ENCODE peak calls at places on chromosomes 5 and 9, in five cellular contexts. One of them, this sample, is unnamed. For H3K4me1, the result is how much of the 10 kb centered on the place peaks cover.

GRCh38 chr5:143138839-143139238 is 264.6 kb downstream of the NR3C1 start:
- DNase-seq in heart left ventricle: no peak
- DNase-seq in upper lobe of right lung: no peak
- DNase-seq in A549: no peak
- DNase-seq in mesendoderm: no peak
- DNase-seq in this sample: no peak

GRCh38 chr9:126123927-126124326 is 202.7 kb upstream of the MVB12B start:
- DNase-seq in heart left ventricle: no peak
- DNase-seq in A549: no peak
- DNase-seq in mesendoderm: no peak
- DNase-seq in upper lobe of right lung: no peak
- DNase-seq in this sample: no peak

GRCh38 chr5:20555034-20555433 is 567.0 kb upstream of the CDH18 start:
- DNase-seq in heart left ventricle: no peak
- DNase-seq in upper lobe of right lung: no peak
- DNase-seq in mesendoderm: peak
- DNase-seq in A549: peak
- DNase-seq in this sample: no peak

GRCh38 chr9:121286973-121287721 is 19.2 kb downstream of the GSN start:
- DNase-seq in heart left ventricle: peak
- DNase-seq in mesendoderm: peak
- DNase-seq in upper lobe of right lung: peak
- DNase-seq in A549: peak
- DNase-seq in this sample: peak

GRCh38 chr5:170571885-170572284 is 68.1 kb downstream of the KCNIP1 start:
- DNase-seq in A549: no peak
- DNase-seq in heart left ventricle: no peak
- DNase-seq in mesendoderm: no peak
- DNase-seq in upper lobe of right lung: no peak
- DNase-seq in this sample: no peak

GRCh38 chr5:151406322-151406947 is 41.0 kb upstream of the SLC36A1 start:
- DNase-seq in heart left ventricle: no peak
- DNase-seq in mesendoderm: peak
- DNase-seq in upper lobe of right lung: no peak
- DNase-seq in A549: peak
- DNase-seq in this sample: no peak

GRCh38 chr9:109726122-109726521 is 53.9 kb upstream of the PALM2AKAP2 start:
- DNase-seq in mesendoderm: no peak
- DNase-seq in A549: no peak
- DNase-seq in upper lobe of right lung: no peak
- DNase-seq in heart left ventricle: no peak
- DNase-seq in this sample: no peak

GRCh38 chr5:126693806-126694205 is 83.1 kb upstream of the LMNB1 start:
- DNase-seq in A549: no peak
- DNase-seq in heart left ventricle: no peak
- DNase-seq in upper lobe of right lung: no peak
- DNase-seq in mesendoderm: no peak
- DNase-seq in this sample: no peak

GRCh38 chr5:93267736-93268135 is 313.3 kb downstream of the NR2F1-AS1 start:
- DNase-seq in mesendoderm: no peak
- DNase-seq in upper lobe of right lung: no peak
- DNase-seq in heart left ventricle: no peak
- DNase-seq in A549: no peak
- DNase-seq in this sample: peak

GRCh38 chr9:91930475-91930874 is 19.6 kb downstream of the ROR2 start:
- DNase-seq in A549: peak
- DNase-seq in upper lobe of right lung: no peak
- DNase-seq in mesendoderm: peak
- DNase-seq in heart left ventricle: no peak
- DNase-seq in this sample: no peak

GRCh38 chr9:134928796-134929559 is 11.3 kb upstream of the FCN1 start:
- DNase-seq in heart left ventricle: peak
- DNase-seq in A549: no peak
- DNase-seq in mesendoderm: no peak
- DNase-seq in upper lobe of right lung: peak
- DNase-seq in this sample: no peak

GRCh38 chr5:143182901-143183820 is 220.3 kb downstream of the NR3C1 start:
- DNase-seq in upper lobe of right lung: no peak
- DNase-seq in heart left ventricle: peak
- DNase-seq in A549: peak
- DNase-seq in mesendoderm: peak
- DNase-seq in this sample: peak

GRCh38 chr5:39761199-39761580 is 336.4 kb upstream of the DAB2 start:
- DNase-seq in heart left ventricle: no peak
- DNase-seq in upper lobe of right lung: no peak
- DNase-seq in A549: no peak
- DNase-seq in mesendoderm: no peak
- DNase-seq in this sample: no peak

GRCh38 chr9:20023237-20023928 is 234.5 kb upstream of the SLC24A2 start:
- DNase-seq in mesendoderm: no peak
- DNase-seq in upper lobe of right lung: no peak
- DNase-seq in A549: no peak
- DNase-seq in heart left ventricle: no peak
- DNase-seq in this sample: no peak

GRCh38 chr5:113273949-113274348 is 160.8 kb downstream of the TSSK1B start:
- DNase-seq in heart left ventricle: no peak
- DNase-seq in A549: no peak
- DNase-seq in mesendoderm: no peak
- DNase-seq in upper lobe of right lung: no peak
- DNase-seq in this sample: no peak

GRCh38 chr5:113274836-113275414 is 159.9 kb downstream of the TSSK1B start:
- DNase-seq in mesendoderm: peak
- DNase-seq in upper lobe of right lung: no peak
- DNase-seq in heart left ventricle: no peak
- DNase-seq in A549: no peak
- DNase-seq in this sample: no peak

GRCh38 chr5:113276493-113276892 is 158.3 kb downstream of the TSSK1B start:
- DNase-seq in upper lobe of right lung: no peak
- DNase-seq in mesendoderm: no peak
- DNase-seq in heart left ventricle: no peak
- DNase-seq in A549: no peak
- DNase-seq in this sample: no peak

GRCh38 chr5:113278976-113279375 is 155.8 kb downstream of the TSSK1B start:
- DNase-seq in upper lobe of right lung: no peak
- DNase-seq in mesendoderm: no peak
- DNase-seq in heart left ventricle: no peak
- DNase-seq in A549: no peak
- DNase-seq in this sample: no peak

GRCh38 chr5:113276001-113276400 is 158.8 kb downstream of the TSSK1B start:
- DNase-seq in heart left ventricle: no peak
- DNase-seq in mesendoderm: no peak
- DNase-seq in upper lobe of right lung: no peak
- DNase-seq in A549: no peak
- DNase-seq in this sample: no peak
- H3K4me1 ChIP-seq in heart left ventricle: under half
- H3K4me1 ChIP-seq in mesendoderm: under half
- H3K4me1 ChIP-seq in upper lobe of right lung: under half
- H3K4me1 ChIP-seq in A549: under half
- H3K4me1 ChIP-seq in this sample: under half

GRCh38 chr9:95044731-95045508 is 272.6 kb downstream of the FANCC start:
- DNase-seq in mesendoderm: peak
- DNase-seq in upper lobe of right lung: no peak
- DNase-seq in heart left ventricle: peak
- DNase-seq in A549: peak
- DNase-seq in this sample: peak

GRCh38 chr9:95047452-95048224 is 269.9 kb downstream of the FANCC start:
- DNase-seq in A549: no peak
- DNase-seq in upper lobe of right lung: no peak
- DNase-seq in heart left ventricle: no peak
- DNase-seq in mesendoderm: peak
- DNase-seq in this sample: no peak

GRCh38 chr9:95049761-95050160 is 267.7 kb downstream of the FANCC start:
- DNase-seq in A549: no peak
- DNase-seq in upper lobe of right lung: no peak
- DNase-seq in heart left ventricle: no peak
- DNase-seq in mesendoderm: no peak
- DNase-seq in this sample: no peak

GRCh38 chr9:95045751-95046150 is 271.8 kb downstream of the FANCC start:
- DNase-seq in mesendoderm: peak
- DNase-seq in heart left ventricle: no peak
- DNase-seq in upper lobe of right lung: no peak
- DNase-seq in A549: peak
- DNase-seq in this sample: peak

DNA sequence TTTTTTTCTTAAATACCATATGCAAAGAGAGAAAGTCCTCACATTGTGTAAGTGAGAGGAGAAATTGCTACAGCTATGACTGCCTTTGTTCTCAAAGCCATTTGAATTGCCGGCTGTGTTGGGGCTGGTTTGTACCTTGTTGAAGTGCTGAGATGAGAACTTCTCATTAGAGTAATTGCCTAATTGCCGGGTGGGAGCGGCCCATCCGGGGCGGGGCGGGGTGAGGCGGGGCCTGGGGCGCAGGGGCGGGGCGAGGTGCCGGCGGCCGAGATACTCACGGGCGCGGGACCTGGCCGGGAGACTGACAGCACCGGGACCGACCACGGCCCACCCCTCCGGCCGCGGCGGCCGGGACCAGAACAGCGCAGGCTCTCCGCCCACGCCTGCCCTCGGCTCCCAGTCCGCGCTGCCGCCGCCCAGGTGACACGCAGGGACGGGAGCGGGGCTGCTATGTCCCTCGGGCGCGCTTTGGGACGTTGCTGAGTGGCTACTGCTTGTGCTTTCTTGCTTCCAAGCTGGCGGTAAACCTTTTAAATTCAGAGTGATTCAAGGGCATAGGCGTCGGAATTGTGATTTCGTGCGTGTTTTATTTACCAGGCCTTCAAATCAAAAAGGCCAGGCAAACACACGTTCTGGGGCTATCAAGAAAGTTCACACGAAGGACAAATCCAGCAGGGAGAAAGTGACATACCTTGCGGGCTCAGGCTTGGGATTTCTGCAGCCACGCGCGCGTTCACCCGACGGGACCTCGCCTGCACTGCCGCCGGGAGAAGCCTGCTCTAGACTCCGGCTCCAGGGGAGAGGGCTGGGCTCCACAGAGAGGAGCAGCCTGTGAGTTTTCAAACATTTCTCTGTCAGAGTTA is 269.1 kb downstream of the FANCC start:
- DNase-seq in A549: peak
- DNase-seq in upper lobe of right lung: peak
- DNase-seq in heart left ventricle: peak
- DNase-seq in mesendoderm: peak
- DNase-seq in this sample: peak
- H3K27ac ChIP-seq in A549: peak
- H3K27ac ChIP-seq in upper lobe of right lung: peak
- H3K27ac ChIP-seq in heart left ventricle: peak
- H3K27ac ChIP-seq in mesendoderm: peak
- H3K27ac ChIP-seq in this sample: peak

DNA sequence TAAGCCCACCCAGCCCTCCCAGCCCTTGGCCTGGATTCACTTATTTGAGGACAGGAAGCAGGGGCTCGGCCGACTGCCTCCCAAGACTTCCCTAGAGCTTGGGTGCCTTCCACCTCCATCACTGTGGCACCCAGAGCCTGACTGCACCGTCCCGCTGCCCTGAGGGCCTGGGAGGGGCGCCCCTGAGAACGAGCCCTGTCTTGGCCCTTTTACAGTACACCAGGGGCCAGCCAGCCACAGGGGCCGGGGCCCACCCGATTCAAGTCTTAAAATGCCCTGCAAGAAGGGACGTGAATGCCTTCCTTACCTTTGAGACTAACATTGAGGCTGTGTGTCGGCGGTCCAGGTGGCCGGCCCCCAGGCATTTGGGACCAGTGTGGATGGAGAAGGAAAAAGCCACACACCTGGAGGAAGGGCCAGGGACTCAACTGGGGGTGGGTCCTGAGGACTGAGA is 16.9 kb downstream of the FAM78A start:
- DNase-seq in A549: no peak
- DNase-seq in upper lobe of right lung: no peak
- DNase-seq in mesendoderm: no peak
- DNase-seq in heart left ventricle: peak
- DNase-seq in this sample: no peak
- H3K4me1 ChIP-seq in A549: under half
- H3K4me1 ChIP-seq in upper lobe of right lung: under half
- H3K4me1 ChIP-seq in mesendoderm: under half
- H3K4me1 ChIP-seq in heart left ventricle: under half
- H3K4me1 ChIP-seq in this sample: under half

GRCh38 chr9:119003882-119004617 is 365.2 kb downstream of the BRINP1 start:
- DNase-seq in heart left ventricle: no peak
- DNase-seq in mesendoderm: no peak
- DNase-seq in upper lobe of right lung: no peak
- DNase-seq in A549: no peak
- DNase-seq in this sample: no peak
- H3K27ac ChIP-seq in heart left ventricle: peak
- H3K27ac ChIP-seq in mesendoderm: no peak
- H3K27ac ChIP-seq in upper lobe of right lung: no peak
- H3K27ac ChIP-seq in A549: no peak
- H3K27ac ChIP-seq in this sample: no peak

GRCh38 chr5:138947780-138948179 is 72.6 kb upstream of the LRRTM2 start:
- DNase-seq in heart left ventricle: no peak
- DNase-seq in A549: no peak
- DNase-seq in mesendoderm: no peak
- DNase-seq in upper lobe of right lung: no peak
- DNase-seq in this sample: peak

GRCh38 chr5:138949988-138950387 is 74.9 kb upstream of the LRRTM2 start:
- DNase-seq in A549: no peak
- DNase-seq in mesendoderm: no peak
- DNase-seq in upper lobe of right lung: no peak
- DNase-seq in heart left ventricle: no peak
- DNase-seq in this sample: peak

GRCh38 chr5:138946831-138947560 is 71.9 kb upstream of the LRRTM2 start:
- DNase-seq in mesendoderm: no peak
- DNase-seq in upper lobe of right lung: no peak
- DNase-seq in A549: no peak
- DNase-seq in heart left ventricle: no peak
- DNase-seq in this sample: peak

GRCh38 chr5:138949223-138949574 is 74.1 kb upstream of the LRRTM2 start:
- DNase-seq in mesendoderm: no peak
- DNase-seq in A549: no peak
- DNase-seq in upper lobe of right lung: no peak
- DNase-seq in heart left ventricle: no peak
- DNase-seq in this sample: no peak

DNA sequence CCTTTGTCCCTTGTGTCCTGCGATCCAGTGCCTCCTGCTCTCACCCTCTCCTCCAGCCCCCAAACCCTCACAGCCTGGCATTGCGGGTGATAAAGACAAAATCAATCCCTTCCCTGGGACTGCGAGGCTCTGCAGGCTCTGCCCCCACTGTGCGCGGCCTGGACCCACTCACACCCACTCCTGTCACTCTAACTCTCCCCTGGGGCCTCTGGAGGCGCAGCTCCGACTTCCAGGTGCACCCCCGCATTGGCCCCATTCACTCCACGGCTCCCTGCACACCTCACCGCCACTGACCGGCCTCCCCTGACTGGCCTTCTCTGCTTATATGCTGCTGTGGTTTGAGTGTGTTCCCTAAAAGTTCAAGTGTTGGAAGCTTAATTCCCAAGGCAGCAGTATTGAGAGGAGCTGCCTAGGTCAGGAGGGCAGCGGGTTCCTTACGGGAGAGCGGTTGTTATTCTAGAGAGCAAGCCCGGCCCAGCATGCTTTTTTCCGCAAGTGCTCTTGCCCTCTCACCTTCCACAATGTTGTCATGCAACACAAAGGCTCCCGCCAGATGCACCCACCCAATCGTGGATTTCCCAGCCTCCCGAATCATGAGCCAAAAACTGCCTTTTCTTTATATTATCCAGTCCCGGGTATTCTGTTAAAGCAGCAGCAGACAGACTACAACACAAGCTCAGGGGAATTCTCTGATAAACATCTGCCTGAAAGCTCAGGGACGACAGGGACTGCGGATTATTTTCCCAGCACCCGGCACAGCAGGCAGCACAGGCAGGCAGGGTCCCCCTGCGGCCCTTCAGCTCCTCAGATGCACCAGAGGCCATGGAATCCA is 73.5 kb upstream of the LRRTM2 start:
- DNase-seq in upper lobe of right lung: no peak
- DNase-seq in mesendoderm: no peak
- DNase-seq in heart left ventricle: no peak
- DNase-seq in A549: no peak
- DNase-seq in this sample: no peak
- H3K4me1 ChIP-seq in upper lobe of right lung: under half
- H3K4me1 ChIP-seq in mesendoderm: under half
- H3K4me1 ChIP-seq in heart left ventricle: under half
- H3K4me1 ChIP-seq in A549: under half
- H3K4me1 ChIP-seq in this sample: under half

This sample was measured in pancreas.